ENCODE peak calls at places on chromosome 12, in nine cellular contexts. G is stromal cell of bone marrow, D is NCI-H1105 treated with DMSO at 0.1 percent for 48 hours, W is WTC11, M is EL, P is MCF 10A, K is adipocyte, B is endothelial cell of umbilical vein, T is AG08395. C is an unnamed sample.

GRCh38 chr12:130246560-130246959 is 84.3 kb downstream of the FZD10 start:
- DNase-seq in B (no peak), G (no peak), M (no peak), D (no peak), T (no peak), P (peak), K (no peak), W (no peak), C (no peak)

GRCh38 chr12:12240671-12241345 is 26.0 kb downstream of the LRP6 start:
- DNase-seq in G (no peak), M (no peak), K (no peak), T (peak), W (no peak), B (peak), D (no peak), P (no peak), C (no peak)

GRCh38 chr12:94427520-94428381 is 31.9 kb downstream of the CEP83 start:
- DNase-seq in B (peak), G (peak), M (peak), P (peak), T (peak), W (no peak), K (peak), D (peak), C (no peak)

GRCh38 chr12:93943766-93944165 is 204.6 kb upstream of the PLXNC1 start:
- DNase-seq in K (peak), W (no peak), G (peak), M (peak), D (no peak), T (peak), P (peak), B (no peak), C (no peak)

GRCh38 chr12:5135126-5135525 is 91.4 kb downstream of the KCNA5 start:
- DNase-seq in D (no peak), B (no peak), W (no peak), P (no peak), G (no peak), M (no peak), T (no peak), K (no peak), C (no peak)

GRCh38 chr12:53644133-53644532 is 18.0 kb upstream of the ATF7 start:
- DNase-seq in B (no peak), T (no peak), W (no peak), P (peak), M (no peak), D (no peak), G (no peak), K (no peak), C (no peak)

GRCh38 chr12:124030008-124030407 is 57.0 kb downstream of the ZNF664 start:
- DNase-seq in M (peak), K (no peak), G (no peak), B (no peak), D (no peak), T (no peak), W (no peak), P (no peak), C (no peak)

GRCh38 chr12:47394070-47394469 is 311.8 kb downstream of the RPAP3 start:
- DNase-seq in T (no peak), B (no peak), G (no peak), M (peak), D (no peak), P (no peak), W (no peak), K (no peak), C (no peak)

GRCh38 chr12:1583421-1584078 is 10.8 kb downstream of the FBXL14 start:
- DNase-seq in W (peak), D (peak), K (peak), G (no peak), T (peak), P (peak), B (peak), M (peak), C (peak)

GRCh38 chr12:16012086-16012485 is 101.0 kb downstream of the DERA start:
- DNase-seq in M (no peak), T (no peak), G (peak), K (peak), B (peak), P (no peak), D (no peak), W (no peak), C (no peak)

GRCh38 chr12:68342966-68343365 is 10.8 kb upstream of the MDM1 start:
- DNase-seq in B (no peak), W (no peak), G (no peak), P (no peak), K (no peak), T (no peak), D (peak), M (no peak), C (no peak)

GRCh38 chr12:48023386-48023785 is 19.1 kb upstream of the COL2A1 start:
- DNase-seq in G (no peak), B (no peak), K (no peak), M (no peak), W (no peak), P (no peak), T (no peak), D (peak), C (no peak)

C was measured in HS-5.